ENCODE peak calls at places on chromosomes 5 and 9, in seven cellular contexts. M is GM23338, N is GM23248, V is neural progenitor cell, D is PC-3, H is PC-9, T is SK-N-SH. O is an unnamed sample.

GRCh38 chr5:40551706-40552557 is 127.8 kb upstream of the PTGER4 start:
- DNase-seq in T (no peak), M (no peak), V (no peak), H (peak; percentile 98), N (peak; percentile 95), D (peak; percentile 98), O (no peak)

GRCh38 chr9:117552811-117553210 is 138.0 kb upstream of the ASTN2 start:
- DNase-seq in H (no peak), M (no peak), V (no peak), D (no peak), T (no peak), N (no peak), O (no peak)

GRCh38 chr5:85049020-85049419 is 664.3 kb upstream of the EDIL3 start:
- DNase-seq in V (peak; percentile 55), T (no peak), M (peak; percentile 82), H (no peak), D (peak; percentile 77), N (no peak), O (peak; percentile 27)

GRCh38 chr5:37850128-37850865 is 10.5 kb upstream of the GDNF start:
- DNase-seq in D (no peak), M (no peak), T (no peak), V (no peak), N (peak; percentile 79), H (no peak), O (no peak)

GRCh38 chr5:33440482-33441240 is at the start of gene TARS1:
- DNase-seq in M (peak; percentile 100), N (peak; percentile 100), V (peak; percentile 97), D (peak; percentile 100), H (peak; percentile 100), T (peak; percentile 91), O (peak; percentile 99)

GRCh38 chr5:26569241-26569928 is 469.0 kb downstream of the CDH9 start:
- DNase-seq in T (no peak), V (no peak), H (no peak), D (no peak), M (no peak), N (no peak), O (no peak)

GRCh38 chr9:108838017-108838416 is 17.8 kb downstream of the ACTL7B start:
- DNase-seq in T (no peak), M (no peak), N (peak; percentile 41), H (no peak), V (no peak), D (peak; percentile 93), O (no peak)

GRCh38 chr5:179270581-179271300 is 74.5 kb downstream of the ADAMTS2 start:
- DNase-seq in T (peak; percentile 74), V (no peak), H (no peak), D (no peak), M (no peak), N (peak; percentile 76), O (no peak)

GRCh38 chr5:180330810-180331646 is 22.1 kb downstream of the GFPT2 start:
- DNase-seq in N (peak; percentile 98), D (peak; percentile 95), V (no peak), H (peak; percentile 98), T (no peak), M (no peak), O (no peak)

GRCh38 chr5:101838329-101838964 is 457.6 kb downstream of the SLCO4C1 start:
- DNase-seq in D (no peak), H (no peak), V (no peak), M (no peak), N (peak; percentile 0), T (no peak), O (no peak)

GRCh38 chr9:133199648-133200321 is 9.3 kb downstream of the OBP2B start:
- DNase-seq in H (no peak), V (no peak), N (no peak), M (peak; percentile 80), D (no peak), T (no peak), O (no peak)

GRCh38 chr5:68710514-68710913 is 383.3 kb upstream of the SLC30A5 start:
- DNase-seq in T (no peak), N (no peak), M (no peak), D (no peak), H (no peak), V (no peak), O (no peak)

GRCh38 chr5:35247645-35248034 is 17.4 kb upstream of the PRLR start:
- DNase-seq in D (peak; percentile 53), H (no peak), M (no peak), V (no peak), N (peak; percentile 24), T (no peak), O (no peak)

GRCh38 chr9:33202552-33203300 is 35.6 kb upstream of the B4GALT1 start:
- DNase-seq in T (no peak), M (peak; percentile 53), D (no peak), H (no peak), V (no peak), N (peak; percentile 47), O (peak; percentile 86)

GRCh38 chr5:152246401-152246800 is 158.7 kb downstream of the NMUR2 start:
- DNase-seq in M (peak; percentile 81), D (peak; percentile 81), H (no peak), T (no peak), N (peak; percentile 23), V (peak; percentile 80), O (peak; percentile 49)

DNA sequence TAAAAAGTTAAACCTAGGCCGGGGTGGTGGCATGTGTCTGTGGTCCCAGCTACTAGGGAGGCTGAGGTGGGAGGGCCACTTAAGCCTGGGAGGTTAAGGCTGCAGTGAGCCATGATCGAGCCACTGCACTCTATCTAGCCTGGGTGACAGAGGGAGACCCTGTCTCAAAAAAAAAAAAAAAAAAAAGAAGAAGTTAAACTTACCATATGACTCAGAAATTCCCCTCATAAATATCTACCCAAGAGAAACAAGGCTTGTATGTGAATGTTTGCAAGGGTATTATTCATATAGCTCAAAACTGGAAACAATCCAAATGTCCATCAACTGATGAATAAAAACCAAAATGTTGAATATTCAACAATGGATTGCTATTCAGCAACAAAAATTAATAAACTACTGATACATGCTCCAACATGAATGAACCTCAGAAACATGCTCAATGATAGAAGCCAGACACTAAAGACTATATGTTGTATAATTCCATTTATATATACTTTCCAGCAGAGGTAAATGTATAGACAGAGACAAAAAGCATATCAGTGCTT is 5.5 kb upstream of the SREK1 start:
- DNase-seq in D (peak; percentile 41), H (no peak), T (no peak), N (no peak), M (no peak), V (no peak), O (no peak)
- H3F3A ChIP-seq in D (no peaks in the 10 kb centered on the region), H (peaks cover 16% of the 10 kb centered on the region), T (peaks cover 3% of the 10 kb centered on the region), N (peaks cover 5% of the 10 kb centered on the region), M (no peaks in the 10 kb centered on the region), V (peaks cover 10% of the 10 kb centered on the region), O (peaks cover 3% of the 10 kb centered on the region)

GRCh38 chr5:77791926-77792325 is 15.8 kb upstream of the TBCA start:
- DNase-seq in M (no peak), T (no peak), D (no peak), V (no peak), H (no peak), N (no peak), O (no peak)

GRCh38 chr5:77798448-77798847 is 22.3 kb upstream of the TBCA start:
- DNase-seq in T (no peak), N (no peak), V (no peak), D (no peak), H (no peak), M (no peak), O (no peak)

GRCh38 chr5:77791356-77791755 is 15.2 kb upstream of the TBCA start:
- DNase-seq in V (no peak), T (no peak), M (no peak), D (no peak), H (no peak), N (no peak), O (no peak)

GRCh38 chr5:77797133-77797532 is 21.0 kb upstream of the TBCA start:
- DNase-seq in T (no peak), H (no peak), V (no peak), M (no peak), D (no peak), N (peak; percentile 5), O (no peak)

GRCh38 chr5:77795268-77795667 is 19.1 kb upstream of the TBCA start:
- DNase-seq in N (no peak), T (no peak), D (no peak), V (no peak), H (no peak), M (no peak), O (no peak)
- H3K4me3 ChIP-seq in N (no peak overlapping the region), T (no peak overlapping the region), D (no peak overlapping the region), V (no peak overlapping the region), H (no peak overlapping the region), M (no peak overlapping the region), O (no peak overlapping the region)

GRCh38 chr9:107547772-107548297 is 58.3 kb upstream of the KLF4 start:
- DNase-seq in H (no peak), V (no peak), N (peak; percentile 14), T (no peak), D (no peak), M (no peak), O (no peak)

GRCh38 chr9:107548298-107549142 is 59.0 kb upstream of the KLF4 start:
- DNase-seq in M (no peak), N (peak; percentile 97), H (peak; percentile 83), T (no peak), D (peak; percentile 89), V (no peak), O (no peak)

GRCh38 chr9:107545036-107545435 is 55.5 kb upstream of the KLF4 start:
- DNase-seq in V (no peak), N (no peak), M (no peak), H (no peak), T (no peak), D (no peak), O (no peak)

GRCh38 chr9:107546859-107547258 is 57.3 kb upstream of the KLF4 start:
- DNase-seq in T (no peak), N (no peak), H (no peak), M (no peak), D (no peak), V (no peak), O (no peak)

GRCh38 chr9:107547303-107547702 is 57.7 kb upstream of the KLF4 start:
- DNase-seq in H (no peak), T (no peak), D (no peak), N (no peak), V (no peak), M (no peak), O (no peak)
- H2AFZ ChIP-seq in H (peak overlapping the region; percentile 68), T (peak overlapping the region; percentile 96), D (no peak overlapping the region), N (peak overlapping the region; percentile 85), V (no peak overlapping the region), M (no peak overlapping the region), O (no peak overlapping the region)

DNA sequence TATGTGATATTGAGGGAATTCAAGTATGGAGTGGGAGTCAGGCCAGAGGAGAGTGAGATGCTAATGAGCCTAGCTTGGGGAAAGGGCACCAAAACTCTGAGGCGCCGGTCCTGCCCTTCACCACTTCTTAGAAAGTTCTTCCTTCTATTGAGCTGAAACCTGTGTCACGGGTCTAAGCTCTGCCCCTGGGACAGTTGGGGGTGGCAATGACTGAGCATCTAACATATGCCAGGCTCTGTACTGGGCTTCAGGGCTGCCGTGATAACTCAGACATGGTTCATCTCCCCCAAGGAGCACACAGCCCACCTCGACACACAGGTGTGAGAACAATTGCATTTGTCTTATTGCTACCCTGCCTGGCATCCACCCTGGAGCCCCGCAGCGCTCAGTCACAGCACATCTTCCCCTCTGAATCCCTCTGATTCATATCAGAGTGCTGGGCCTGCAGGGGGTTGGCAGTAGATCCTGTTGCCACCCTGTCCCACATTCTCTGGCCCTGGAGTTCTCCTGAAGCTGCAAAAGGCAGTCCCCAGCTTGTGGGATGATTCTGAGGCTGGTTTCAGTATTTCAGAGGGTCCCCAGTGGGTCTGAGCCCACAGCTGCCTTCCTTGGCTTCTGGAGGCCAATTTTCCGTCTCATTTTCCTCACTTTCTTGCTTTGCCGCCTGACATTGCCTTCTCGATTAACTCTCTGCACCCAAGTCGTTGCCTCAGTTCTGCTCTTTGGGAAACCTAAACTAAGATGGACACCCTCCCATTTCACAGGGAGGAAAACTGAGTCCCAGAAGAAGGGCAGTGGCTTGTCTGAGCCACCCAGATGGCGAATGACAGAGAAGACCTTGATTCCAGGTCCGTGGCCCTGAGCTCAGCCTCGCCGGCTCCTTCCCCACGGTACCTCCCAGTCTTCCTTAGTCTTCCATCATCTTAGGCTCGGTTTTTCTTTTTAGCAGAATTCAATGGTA is 42.5 kb downstream of the ALG2 start:
- DNase-seq in M (no peak), T (peak; percentile 19), H (no peak), V (no peak), D (no peak), N (no peak), O (no peak)
- H3F3A ChIP-seq in M (no peaks in the 10 kb centered on the region), T (no peaks in the 10 kb centered on the region), H (no peaks in the 10 kb centered on the region), V (peaks cover 5% of the 10 kb centered on the region), D (no peaks in the 10 kb centered on the region), N (no peaks in the 10 kb centered on the region), O (no peaks in the 10 kb centered on the region)

O was measured in MM.1S.